ENCODE peak calls at places on chromosome 1, in eight cellular contexts. D is ureter, K is HT-29, B is bronchial epithelial cell, L is NAMALWA, X is NCI-H510A, E is activated B cell treated with CpG ODN at 0.5 μM for 24 hours, G is epithelial cell of proximal tubule. T is an unnamed sample.

GRCh38 chr1:45585496-45586075 is 1.7 kb downstream of the NASP start:
- DNase-seq in G (no peak), X (no peak), K (no peak), E (no peak), B (no peak), D (no peak), L (no peak), T (peak)

GRCh38 chr1:38875811-38876210 is 2.7 kb upstream of the MYCBP start:
- DNase-seq in D (no peak), E (no peak), G (no peak), K (no peak), L (no peak), B (no peak), X (no peak), T (no peak)

GRCh38 chr1:152035406-152036315 is 1.1 kb downstream of the S100A11 start:
- DNase-seq in B (no peak), X (no peak), L (no peak), G (no peak), K (peak), D (no peak), E (no peak), T (no peak)

GRCh38 chr1:93414749-93415148 is 33.2 kb upstream of the FNBP1L start:
- DNase-seq in G (no peak), L (peak), B (no peak), X (no peak), K (no peak), D (no peak), E (no peak), T (no peak)

GRCh38 chr1:30395631-30396030 is 327.8 kb downstream of the MATN1 start:
- DNase-seq in X (no peak), B (no peak), K (no peak), D (no peak), G (no peak), E (no peak), L (no peak), T (no peak)

GRCh38 chr1:3034728-3035610 is 13.7 kb downstream of the ACTRT2 start:
- DNase-seq in L (no peak), E (peak), K (no peak), D (no peak), B (no peak), X (no peak), G (no peak), T (no peak)

GRCh38 chr1:958823-959729 is at the start of gene NOC2L:
- DNase-seq in E (peak), X (peak), G (no peak), L (peak), D (peak), B (peak), K (peak), T (peak)

GRCh38 chr1:10471411-10472219 is 714 bp downstream of the DFFA start:
- DNase-seq in L (peak), D (no peak), X (no peak), B (peak), K (peak), G (no peak), E (peak), T (peak)

GRCh38 chr1:176669782-176670181 is 206.8 kb downstream of the PAPPA2 start:
- DNase-seq in X (no peak), K (no peak), G (no peak), D (no peak), L (no peak), B (no peak), E (no peak), T (no peak)

GRCh38 chr1:45543599-45544417 is 6.8 kb upstream of the AKR1A1 start:
- DNase-seq in B (no peak), G (peak), K (no peak), X (no peak), D (peak), L (peak), E (peak), T (peak)

GRCh38 chr1:200415693-200416593 is 6.1 kb upstream of the ZNF281 start:
- DNase-seq in L (no peak), E (no peak), B (peak), D (peak), G (peak), K (peak), X (no peak), T (peak)

GRCh38 chr1:3049905-3050304 is 19.1 kb upstream of the PRDM16 start:
- DNase-seq in D (no peak), X (no peak), G (no peak), L (no peak), K (no peak), E (no peak), B (no peak), T (no peak)

T was measured in GM12865.